ENCODE peak calls at places on chromosomes 2 and 18, in ten cellular contexts. J is COLO829; P is activated T-helper 2 cell treated with anti-CD3 and anti-CD28 coated beads, Interferon-gamma antibody, Interleukin-2, Interleukin-4, amounts not matched to agents 10 μg/mL and 5 μg/mL and 100 μg/mL, durations not matched to agents 14 hours and 24 hours and 36 hours; D is effector memory CD8-positive, alpha-beta T cell; M is fibroblast of the conjunctiva; X is MCF 10A; I is transverse colon; H is ELR; Q is activated CD4-positive, alpha-beta T cell treated with anti-CD3 and anti-CD28 coated beads for 48 hours; Z is aorta. R is an unnamed sample.

GRCh38 chr2:117190856-117191255 is 623.6 kb upstream of the DDX18 start:
- DNase-seq in J (no peak), P (no peak), D (no peak), M (no peak), X (no peak), I (no peak), H (no peak), Q (no peak), Z (no peak), R (no peak)

GRCh38 chr2:156320491-156320896 is 12.0 kb downstream of the NR4A2 start:
- DNase-seq in J (no peak), P (no peak), D (no peak), M (no peak), X (no peak), I (peak; percentile 25), H (peak; percentile 54), Q (no peak), Z (peak; percentile 82), R (peak; percentile 26)

GRCh38 chr2:73269686-73270465 is 14.4 kb downstream of the FBXO41 start:
- DNase-seq in J (no peak), P (no peak), D (no peak), M (no peak), X (no peak), I (no peak), H (no peak), Q (no peak), Z (no peak), R (no peak)

GRCh38 chr2:238169708-238170251 is 11.0 kb downstream of the ERFE start:
- DNase-seq in J (no peak), P (no peak), D (no peak), M (peak; percentile 97), X (peak; percentile 96), I (no peak), H (peak; percentile 98), Q (no peak), Z (peak; percentile 75), R (peak; percentile 89)

GRCh38 chr2:43068730-43069517 is 157.5 kb downstream of the ZFP36L2 start:
- DNase-seq in J (no peak), P (no peak), D (no peak), M (no peak), X (peak; percentile 46), I (peak; percentile 2), H (no peak), Q (no peak), Z (peak; percentile 65), R (no peak)

GRCh38 chr18:62324355-62324828 is 718 bp upstream of the TNFRSF11A start:
- DNase-seq in J (no peak), P (no peak), D (no peak), M (no peak), X (no peak), I (no peak), H (no peak), Q (no peak), Z (no peak), R (no peak)

GRCh38 chr2:196849895-196850294 is 40.7 kb upstream of the C2orf66 start:
- DNase-seq in J (peak; percentile 30), P (no peak), D (no peak), M (peak; percentile 2), X (peak; percentile 39), I (peak; percentile 32), H (peak; percentile 61), Q (no peak), Z (no peak), R (peak; percentile 64)

GRCh38 chr2:233867993-233868532 is at the start of gene MSL3B:
- DNase-seq in J (no peak), P (peak; percentile 47), D (peak; percentile 47), M (peak; percentile 29), X (peak; percentile 28), I (peak; percentile 47), H (peak; percentile 72), Q (peak; percentile 67), Z (no peak), R (peak; percentile 77)

GRCh38 chr2:15780234-15780633 is 160.1 kb upstream of the MYCN start:
- DNase-seq in J (no peak), P (no peak), D (no peak), M (no peak), X (no peak), I (no peak), H (no peak), Q (no peak), Z (peak; percentile 48), R (no peak)

GRCh38 chr2:182717451-182718215 is 1.6 kb downstream of the DNAJC10 start:
- DNase-seq in J (no peak), P (no peak), D (no peak), M (no peak), X (peak; percentile 12), I (no peak), H (no peak), Q (no peak), Z (no peak), R (peak; percentile 51)

GRCh38 chr2:134736167-134736885 is 17.5 kb upstream of the TMEM163 start:
- DNase-seq in J (no peak), P (no peak), D (no peak), M (no peak), X (peak; percentile 63), I (no peak), H (peak; percentile 89), Q (no peak), Z (no peak), R (peak; percentile 91)

GRCh38 chr2:63775191-63775590 is 66.5 kb upstream of the UGP2 start:
- DNase-seq in J (no peak), P (no peak), D (no peak), M (no peak), X (no peak), I (no peak), H (no peak), Q (no peak), Z (no peak), R (no peak)

GRCh38 chr2:47661310-47661709 is 121.6 kb upstream of the MSH6 start:
- DNase-seq in J (no peak), P (no peak), D (no peak), M (no peak), X (no peak), I (no peak), H (no peak), Q (no peak), Z (no peak), R (no peak)

GRCh38 chr2:9778012-9778411 is 65.3 kb upstream of the TAF1B start:
- DNase-seq in J (no peak), P (no peak), D (no peak), M (no peak), X (peak; percentile 61), I (peak; percentile 46), H (peak; percentile 19), Q (peak; percentile 53), Z (no peak), R (peak; percentile 46)

GRCh38 chr2:39436592-39437521 is at the start of gene MAP4K3:
- DNase-seq in J (peak; percentile 99), P (peak; percentile 66), D (peak; percentile 48), M (peak; percentile 87), X (peak; percentile 95), I (peak; percentile 95), H (peak; percentile 97), Q (peak; percentile 88), Z (peak; percentile 98), R (peak; percentile 96)

GRCh38 chr2:17972991-17973390 is 94.5 kb downstream of the KCNS3 start:
- DNase-seq in J (no peak), P (no peak), D (no peak), M (no peak), X (no peak), I (no peak), H (no peak), Q (no peak), Z (no peak), R (no peak)

GRCh38 chr2:231680284-231680991 is 27.9 kb upstream of the PTMA start:
- DNase-seq in J (no peak), P (no peak), D (no peak), M (no peak), X (peak; percentile 77), I (peak; percentile 70), H (peak; percentile 34), Q (no peak), Z (no peak), R (no peak)

GRCh38 chr2:113219525-113219888 is 45.7 kb downstream of the PSD4 start:
- DNase-seq in J (no peak), P (no peak), D (no peak), M (no peak), X (no peak), I (no peak), H (no peak), Q (no peak), Z (peak; percentile 34), R (no peak)

GRCh38 chr2:30305235-30305634 is 73.9 kb downstream of the LBH start:
- DNase-seq in J (no peak), P (no peak), D (no peak), M (no peak), X (no peak), I (no peak), H (no peak), Q (no peak), Z (no peak), R (no peak)

GRCh38 chr2:178550352-178550751 is 70.1 kb downstream of the PLEKHA3 start:
- DNase-seq in J (no peak), P (no peak), D (no peak), M (no peak), X (no peak), I (no peak), H (no peak), Q (no peak), Z (no peak), R (no peak)

GRCh38 chr2:64950226-64951160 is 38.7 kb upstream of the SLC1A4 start:
- DNase-seq in J (no peak), P (no peak), D (no peak), M (no peak), X (peak; percentile 79), I (no peak), H (peak; percentile 72), Q (no peak), Z (no peak), R (no peak)

GRCh38 chr2:108409768-108410167 is 32.0 kb downstream of the SULT1C4 start:
- DNase-seq in J (no peak), P (no peak), D (no peak), M (no peak), X (peak; percentile 54), I (no peak), H (peak; percentile 44), Q (no peak), Z (no peak), R (no peak)

GRCh38 chr2:54722641-54723299 is 692 bp upstream of the EML6 start:
- DNase-seq in J (no peak), P (no peak), D (no peak), M (peak; percentile 8), X (peak; percentile 68), I (no peak), H (peak; percentile 65), Q (no peak), Z (no peak), R (no peak)

GRCh38 chr2:238231251-238231793 is 8.5 kb downstream of the HES6 start:
- DNase-seq in J (no peak), P (peak; percentile 72), D (peak; percentile 77), M (peak; percentile 27), X (no peak), I (peak; percentile 75), H (peak; percentile 24), Q (peak; percentile 83), Z (peak; percentile 90), R (peak; percentile 73)

GRCh38 chr2:218821605-218822211 is 9.9 kb downstream of the PRKAG3 start:
- DNase-seq in J (no peak), P (no peak), D (no peak), M (no peak), X (no peak), I (no peak), H (no peak), Q (no peak), Z (no peak), R (no peak)

GRCh38 chr2:241882090-241882625 is 12.6 kb downstream of the RTP5 start:
- DNase-seq in J (no peak), P (no peak), D (no peak), M (no peak), X (no peak), I (peak; percentile 68), H (peak; percentile 33), Q (peak; percentile 83), Z (no peak), R (no peak)

GRCh38 chr2:589551-589950 is 87.7 kb downstream of the TMEM18 start:
- DNase-seq in J (no peak), P (no peak), D (no peak), M (no peak), X (peak; percentile 20), I (no peak), H (no peak), Q (no peak), Z (no peak), R (no peak)

GRCh38 chr2:207474871-207475485 is 54.8 kb upstream of the CREB1 start:
- DNase-seq in J (peak; percentile 27), P (peak; percentile 24), D (peak; percentile 50), M (peak; percentile 56), X (peak; percentile 71), I (no peak), H (peak; percentile 77), Q (peak; percentile 52), Z (no peak), R (peak; percentile 80)

R was measured in dermis blood vessel endothelial cell.